ENCODE peak calls at places on chromosomes 13 and 19, in five cellular contexts. G is Right ventricle myocardium superior; J is sigmoid colon; A is T-cell; F is CD4-positive, alpha-beta T cell. M is an unnamed sample.

GRCh38 chr19:49064029-49064629 is 489 bp downstream of the NTF4 start:
- DNase-seq in G (no peak), J (no peak), A (no peak), F (no peak), M (no peak)

GRCh38 chr19:42178791-42179500 is 38.5 kb downstream of the DEDD2 start:
- DNase-seq in F (no peak), J (no peak), G (no peak), A (no peak), M (no peak)

GRCh38 chr13:93233997-93234416 is 7.4 kb downstream of the GPC6 start:
- DNase-seq in J (no peak), F (no peak), G (no peak), A (no peak), M (no peak)

GRCh38 chr13:59259416-59260000 is 904.2 kb downstream of the DIAPH3 start:
- DNase-seq in G (no peak), J (no peak), F (no peak), A (no peak), M (no peak)

GRCh38 chr19:4149518-4150288 is 3.7 kb upstream of the CREB3L3 start:
- DNase-seq in F (no peak), A (no peak), J (no peak), G (no peak), M (no peak)

GRCh38 chr19:10501971-10502523 is 1.1 kb downstream of the KEAP1 start:
- DNase-seq in J (peak), G (peak), A (no peak), F (no peak), M (peak)

GRCh38 chr13:110770678-110771077 is 57.2 kb downstream of the ING1 start:
- DNase-seq in F (no peak), J (no peak), A (no peak), G (no peak), M (no peak)

GRCh38 chr19:33242911-33243310 is 17.3 kb upstream of the SLC7A10 start:
- DNase-seq in J (no peak), G (no peak), A (no peak), F (no peak), M (no peak)

GRCh38 chr19:28920269-28921066 is 292.5 kb downstream of the UQCRFS1 start:
- DNase-seq in A (no peak), G (no peak), F (no peak), J (no peak), M (no peak)

GRCh38 chr13:62088155-62088554 is 672.5 kb upstream of the PCDH20 start:
- DNase-seq in J (no peak), G (no peak), F (no peak), A (no peak), M (no peak)

GRCh38 chr19:54266133-54266532 is 9.1 kb upstream of the LILRB5 start:
- DNase-seq in A (peak), J (peak), F (peak), G (peak), M (peak)

GRCh38 chr19:55306712-55307111 is 18.4 kb downstream of the TMEM150B start:
- DNase-seq in G (no peak), F (no peak), A (no peak), J (no peak), M (no peak)

GRCh38 chr13:24746618-24747247 is 17.2 kb upstream of the RNF17 start:
- DNase-seq in G (no peak), F (no peak), A (no peak), J (no peak), M (no peak)

GRCh38 chr19:55563261-55563690 is 17.4 kb downstream of the ZNF579 start:
- DNase-seq in G (peak), A (no peak), J (no peak), F (no peak), M (no peak)

GRCh38 chr13:100363351-100363750 is 225.2 kb downstream of the GGACT start:
- DNase-seq in F (no peak), G (no peak), A (no peak), J (no peak), M (no peak)

GRCh38 chr13:112767506-112768471 is 78.0 kb downstream of the ATP11A start:
- DNase-seq in G (peak), A (no peak), F (no peak), J (no peak), M (no peak)

GRCh38 chr19:17020823-17021222 is 5.8 kb downstream of the CPAMD8 start:
- DNase-seq in G (no peak), J (no peak), F (no peak), A (no peak), M (no peak)

GRCh38 chr13:109684084-109684835 is 102.1 kb downstream of the IRS2 start:
- DNase-seq in A (no peak), F (no peak), G (no peak), J (no peak), M (no peak)

GRCh38 chr13:51465124-51465523 is 12.3 kb upstream of the INTS6 start:
- DNase-seq in A (no peak), J (no peak), G (no peak), F (no peak), M (no peak)

GRCh38 chr13:43245374-43245964 is 222.1 kb downstream of the DNAJC15 start:
- DNase-seq in G (no peak), F (no peak), J (no peak), A (no peak), M (no peak)